ENCODE peak calls at places on chromosome 9, in six cellular contexts. G, H, U, M, A and J are unnamed samples.
A peak's percentile ranks its signal among the peaks of the same experiment; 100 is the strongest.

GRCh38 chr9:87878930-87879603 is 3.6 kb upstream of the SPATA31E1 start:
- DNase-seq in G (no peak), H (no peak), U (no peak), M (no peak), A (no peak), J (no peak)

GRCh38 chr9:131274674-131275331 is 1.5 kb downstream of the FAM78A start:
- DNase-seq in G (peak; percentile 84), H (peak; percentile 91), U (no peak), M (no peak), A (no peak), J (no peak)

GRCh38 chr9:6833518-6834192 is 75.9 kb downstream of the KDM4C start:
- DNase-seq in G (no peak), H (no peak), U (no peak), M (no peak), A (no peak), J (no peak)

GRCh38 chr9:17962747-17963146 is 383.9 kb downstream of the SH3GL2 start:
- DNase-seq in G (no peak), H (no peak), U (no peak), M (no peak), A (no peak), J (no peak)

GRCh38 chr9:15136646-15137045 is 170.4 kb downstream of the TTC39B start:
- DNase-seq in G (peak; percentile 16), H (no peak), U (peak; percentile 7), M (peak; percentile 47), A (no peak), J (no peak)

GRCh38 chr9:88258012-88258411 is 119.7 kb upstream of the SPATA31C2 start:
- DNase-seq in G (no peak), H (no peak), U (no peak), M (no peak), A (peak; percentile 77), J (no peak)

GRCh38 chr9:3441197-3441816 is 84.5 kb downstream of the RFX3 start:
- DNase-seq in G (peak; percentile 32), H (no peak), U (peak; percentile 51), M (peak; percentile 68), A (no peak), J (no peak)

GRCh38 chr9:6876195-6876594 is 118.4 kb downstream of the KDM4C start:
- DNase-seq in G (no peak), H (no peak), U (no peak), M (no peak), A (no peak), J (no peak)

GRCh38 chr9:134666208-134666607 is 24.6 kb downstream of the COL5A1 start:
- DNase-seq in G (no peak), H (peak; percentile 40), U (no peak), M (no peak), A (no peak), J (no peak)

GRCh38 chr9:97923529-97924108 is 1.3 kb upstream of the TRMO start:
- DNase-seq in G (peak; percentile 44), H (peak; percentile 81), U (peak; percentile 74), M (peak; percentile 81), A (peak; percentile 86), J (no peak)

GRCh38 chr9:133205996-133206931 is 2.8 kb downstream of the OBP2B start:
- DNase-seq in G (no peak), H (peak; percentile 51), U (no peak), M (no peak), A (peak; percentile 50), J (no peak)

GRCh38 chr9:111148390-111148993 is 110.2 kb upstream of the LPAR1 start:
- DNase-seq in G (no peak), H (no peak), U (no peak), M (no peak), A (no peak), J (no peak)

GRCh38 chr9:5186416-5187169 is 1.2 kb upstream of the INSL6 start:
- DNase-seq in G (peak; percentile 35), H (no peak), U (peak; percentile 48), M (peak; percentile 83), A (no peak), J (no peak)

GRCh38 chr9:111250836-111251452 is 79.1 kb downstream of the OR2K2 start:
- DNase-seq in G (no peak), H (no peak), U (no peak), M (no peak), A (no peak), J (no peak)

GRCh38 chr9:15180124-15180523 is 126.9 kb downstream of the TTC39B start:
- DNase-seq in G (no peak), H (no peak), U (no peak), M (no peak), A (no peak), J (no peak)

GRCh38 chr9:131728961-131729360 is 10.9 kb downstream of the RAPGEF1 start:
- DNase-seq in G (no peak), H (peak; percentile 88), U (no peak), M (no peak), A (no peak), J (no peak)

GRCh38 chr9:130451509-130452388 is 7.0 kb downstream of the ASS1 start:
- DNase-seq in G (peak; percentile 67), H (no peak), U (no peak), M (peak; percentile 81), A (peak; percentile 97), J (no peak)

GRCh38 chr9:121954477-121955175 is 138.5 kb downstream of the TTLL11 start:
- DNase-seq in G (no peak), H (no peak), U (no peak), M (no peak), A (peak; percentile 85), J (no peak)

GRCh38 chr9:97046228-97046627 is 7.3 kb upstream of the CTSV start:
- DNase-seq in G (no peak), H (no peak), U (peak; percentile 83), M (peak; percentile 80), A (no peak), J (no peak)

GRCh38 chr9:3751125-3751758 is 225.4 kb upstream of the RFX3 start:
- DNase-seq in G (no peak), H (no peak), U (no peak), M (peak; percentile 24), A (no peak), J (no peak)

GRCh38 chr9:8365029-8365428 is 565.5 kb upstream of the DMAC1 start:
- DNase-seq in G (no peak), H (no peak), U (no peak), M (no peak), A (no peak), J (no peak)

GRCh38 chr9:4985376-4986266 is 549 bp downstream of the JAK2 start:
- DNase-seq in G (peak; percentile 41), H (peak; percentile 83), U (peak; percentile 4), M (peak; percentile 67), A (peak; percentile 74), J (no peak)

GRCh38 chr9:87883990-87884389 is 1.3 kb downstream of the SPATA31E1 start:
- DNase-seq in G (peak; percentile 40), H (no peak), U (no peak), M (peak; percentile 68), A (no peak), J (no peak)

GRCh38 chr9:87451149-87451548 is 46.5 kb upstream of the DAPK1 start:
- DNase-seq in G (no peak), H (no peak), U (no peak), M (no peak), A (no peak), J (no peak)

DNA sequence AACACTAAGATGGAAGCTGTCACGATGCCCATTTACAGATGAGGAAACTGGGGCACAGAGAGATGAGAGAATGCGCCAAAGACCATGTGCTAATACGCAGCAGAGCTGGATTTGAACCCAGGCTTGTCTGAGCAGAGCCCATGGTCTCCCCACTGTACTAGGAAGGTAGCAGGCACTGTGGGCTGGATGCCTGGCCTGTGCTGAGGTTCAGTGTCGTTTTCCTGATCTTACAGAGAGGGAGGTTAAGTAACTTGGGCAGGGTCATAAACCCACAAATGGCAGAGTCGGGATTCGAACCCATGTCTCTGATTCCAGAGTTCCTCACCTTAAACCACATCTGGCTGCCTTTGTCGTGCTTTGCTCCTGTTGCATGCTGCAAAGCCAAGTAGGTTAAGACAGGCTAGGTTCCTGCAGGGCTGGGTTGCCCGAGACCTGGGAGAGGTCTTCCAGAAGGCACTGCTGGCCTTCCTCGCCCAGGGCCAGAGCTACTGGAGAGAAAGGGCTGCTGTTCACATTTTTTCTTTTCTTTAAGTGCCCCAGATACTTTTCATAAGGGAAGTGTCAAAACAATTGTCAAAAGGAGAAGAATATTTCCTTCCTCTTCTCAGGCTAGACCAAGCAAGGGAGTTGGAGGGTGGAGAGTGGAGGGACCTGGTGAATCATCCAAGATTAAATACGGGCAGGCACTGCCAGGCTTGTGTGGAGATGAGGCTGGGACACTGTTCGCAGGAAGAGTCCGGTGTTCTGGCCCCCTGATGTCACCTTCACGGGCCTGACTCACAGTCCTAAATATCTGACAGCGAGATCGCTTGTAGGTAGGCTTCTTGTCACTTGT is 3.2 kb downstream of the NEK6 start:
- DNase-seq in G (no peak), H (peak; percentile 82), U (no peak), M (no peak), A (no peak), J (no peak)
- TF ChIP-seq POLR2AphosphoS5 in G (no peak), H (no peak), U (no peak), M (no peak), A (peak; percentile 16), J (no peak)

GRCh38 chr9:34989946-34990635 is 546 bp downstream of the DNAJB5 start:
- DNase-seq in G (peak; percentile 44), H (peak; percentile 87), U (no peak), M (peak; percentile 95), A (peak; percentile 87), J (no peak)
- TF ChIP-seq POLR2AphosphoS5 in G (no peak), H (peak; percentile 12), U (no peak), M (peak; percentile 31), A (peak; percentile 73), J (no peak)

DNA sequence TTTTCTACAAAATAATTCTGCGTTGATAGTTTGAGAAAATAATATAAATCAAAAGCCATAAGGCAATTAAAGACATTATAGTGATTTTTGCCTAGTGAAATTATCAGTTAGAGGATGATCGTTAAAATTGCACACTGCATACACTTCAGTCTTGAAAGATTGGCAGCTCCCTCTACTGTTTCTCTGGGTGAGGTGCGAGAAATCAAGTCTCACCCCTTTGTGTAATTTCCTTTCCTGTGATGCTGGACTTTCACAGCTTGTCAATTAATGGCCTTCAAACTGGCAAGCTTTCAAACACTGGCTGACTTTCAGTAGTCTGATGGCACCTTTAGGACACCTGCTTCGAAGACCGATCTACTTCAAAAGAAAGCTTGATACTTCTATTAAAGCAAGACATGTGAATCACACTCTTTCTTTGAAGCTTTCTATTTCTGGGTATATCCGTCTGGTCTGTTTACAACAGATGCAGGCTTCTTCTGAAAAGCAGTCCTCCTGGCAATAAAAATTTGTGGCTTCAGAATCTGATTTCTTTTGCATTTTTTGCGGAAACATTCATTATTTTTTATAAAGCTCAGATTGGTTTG is 706.8 kb upstream of the PTPRD start:
- DNase-seq in G (no peak), H (no peak), U (no peak), M (peak; percentile 70), A (no peak), J (no peak)
- TF ChIP-seq POLR2AphosphoS5 in G (no peak), H (no peak), U (no peak), M (no peak), A (no peak), J (no peak)

GRCh38 chr9:33227013-33227398 is 13.0 kb upstream of the SPINK4 start:
- DNase-seq in G (no peak), H (peak; percentile 88), U (no peak), M (no peak), A (no peak), J (no peak)

GRCh38 chr9:33227741-33228140 is 12.2 kb upstream of the SPINK4 start:
- DNase-seq in G (no peak), H (no peak), U (no peak), M (peak; percentile 44), A (no peak), J (no peak)

GRCh38 chr9:33228606-33229005 is 11.4 kb upstream of the SPINK4 start:
- DNase-seq in G (no peak), H (no peak), U (no peak), M (no peak), A (no peak), J (no peak)

GRCh38 chr9:33223696-33224095 is 16.3 kb upstream of the SPINK4 start:
- DNase-seq in G (no peak), H (no peak), U (no peak), M (no peak), A (no peak), J (no peak)

GRCh38 chr9:33225319-33226152 is 14.4 kb upstream of the SPINK4 start:
- DNase-seq in G (peak; percentile 27), H (no peak), U (peak; percentile 68), M (peak; percentile 70), A (no peak), J (no peak)
- TF ChIP-seq POLR2AphosphoS5 in G (no peak), H (no peak), U (no peak), M (no peak), A (peak; percentile 51), J (no peak)